ENCODE peak calls at places on chromosomes 12 and 14, in four cellular contexts. P, R, F and Q are unnamed samples.

GRCh38 chr12:130461868-130462557 is 124.3 kb downstream of the PIWIL1 start:
- DNase-seq in P (peak), R (no peak), F (no peak), Q (no peak)

GRCh38 chr14:105059035-105059916 is 6.0 kb downstream of the GPR132 start:
- DNase-seq in P (peak), R (peak), F (no peak), Q (no peak)

GRCh38 chr12:81206425-81206824 is 128.5 kb downstream of the ACSS3 start:
- DNase-seq in P (peak), R (no peak), F (no peak), Q (no peak)

GRCh38 chr14:33563492-33563891 is 387.4 kb downstream of the EGLN3 start:
- DNase-seq in P (no peak), R (no peak), F (no peak), Q (no peak)

GRCh38 chr12:45350861-45351260 is 135.0 kb downstream of the ANO6 start:
- DNase-seq in P (no peak), R (no peak), F (no peak), Q (no peak)

GRCh38 chr14:76386922-76387782 is 11.2 kb downstream of the ESRRB start:
- DNase-seq in P (peak), R (peak), F (peak), Q (peak)

GRCh38 chr12:52870361-52871290 is 21.8 kb upstream of the KRT78 start:
- DNase-seq in P (peak), R (peak), F (no peak), Q (peak)

GRCh38 chr12:118297284-118297683 is 75.4 kb downstream of the TAOK3 start:
- DNase-seq in P (no peak), R (no peak), F (no peak), Q (no peak)

GRCh38 chr12:65466906-65467305 is 188.4 kb downstream of the MSRB3 start:
- DNase-seq in P (no peak), R (no peak), F (no peak), Q (no peak)

GRCh38 chr12:31578632-31579031 is 12.3 kb downstream of the DENND5B start:
- DNase-seq in P (no peak), R (no peak), F (no peak), Q (peak)

GRCh38 chr12:4975574-4975973 is 65.9 kb downstream of the KCNA1 start:
- DNase-seq in P (peak), R (peak), F (no peak), Q (no peak)

GRCh38 chr12:32559434-32559833 is 119.7 kb upstream of the DNM1L start:
- DNase-seq in P (no peak), R (no peak), F (no peak), Q (peak)

GRCh38 chr12:15633201-15633600 is 156.0 kb downstream of the EPS8 start:
- DNase-seq in P (no peak), R (no peak), F (no peak), Q (no peak)

GRCh38 chr14:72978856-72979255 is 48.0 kb downstream of the ZFYVE1 start:
- DNase-seq in P (no peak), R (no peak), F (no peak), Q (no peak)

GRCh38 chr12:46617167-46617566 is 208.6 kb downstream of the SLC38A4 start:
- DNase-seq in P (no peak), R (no peak), F (no peak), Q (peak)

GRCh38 chr14:21846227-21846885 is 172.7 kb upstream of the OR4E1 start:
- DNase-seq in P (peak), R (peak), F (no peak), Q (peak)

GRCh38 chr12:91139981-91140659 is 28.8 kb upstream of the LUM start:
- DNase-seq in P (no peak), R (no peak), F (no peak), Q (peak)

GRCh38 chr14:60926002-60926401 is 54.9 kb downstream of the TRMT5 start:
- DNase-seq in P (no peak), R (no peak), F (no peak), Q (no peak)

GRCh38 chr12:3677609-3678008 is 75.3 kb downstream of the CRACR2A start:
- DNase-seq in P (no peak), R (no peak), F (no peak), Q (no peak)

GRCh38 chr14:34853041-34853440 is 22.1 kb downstream of the BAZ1A start:
- DNase-seq in P (no peak), R (no peak), F (no peak), Q (no peak)

GRCh38 chr14:68408680-68409079 is 384.2 kb downstream of the ZFP36L1 start:
- DNase-seq in P (no peak), R (no peak), F (no peak), Q (peak)

GRCh38 chr12:49296836-49297694 is 2.1 kb downstream of the PRPH start:
- DNase-seq in P (peak), R (peak), F (no peak), Q (no peak)

GRCh38 chr12:77256924-77257323 is 191.6 kb upstream of the E2F7 start:
- DNase-seq in P (no peak), R (no peak), F (no peak), Q (no peak)

GRCh38 chr12:98750511-98750910 is 105.4 kb downstream of the APAF1 start:
- DNase-seq in P (peak), R (peak), F (no peak), Q (peak)

GRCh38 chr14:35365130-35366047 is 39.2 kb downstream of the NFKBIA start:
- DNase-seq in P (peak), R (no peak), F (no peak), Q (peak)

GRCh38 chr12:121804417-121805111 is 755 bp downstream of the SETD1B start:
- DNase-seq in P (peak), R (no peak), F (no peak), Q (no peak)

GRCh38 chr12:89899651-89900050 is 191.0 kb upstream of the ATP2B1 start:
- DNase-seq in P (no peak), R (no peak), F (no peak), Q (no peak)

GRCh38 chr14:38339704-38340103 is 83.8 kb upstream of the CLEC14A start:
- DNase-seq in P (no peak), R (no peak), F (no peak), Q (peak)

GRCh38 chr12:24387381-24387780 is 437.9 kb upstream of the SOX5 start:
- DNase-seq in P (no peak), R (no peak), F (no peak), Q (no peak)

GRCh38 chr14:91112172-91112571 is 1.7 kb upstream of the DGLUCY start:
- DNase-seq in P (no peak), R (no peak), F (no peak), Q (no peak)
- H3K56ac ChIP-seq in P (no peak), R (no peak), F (no peak), Q (no peak)

DNA sequence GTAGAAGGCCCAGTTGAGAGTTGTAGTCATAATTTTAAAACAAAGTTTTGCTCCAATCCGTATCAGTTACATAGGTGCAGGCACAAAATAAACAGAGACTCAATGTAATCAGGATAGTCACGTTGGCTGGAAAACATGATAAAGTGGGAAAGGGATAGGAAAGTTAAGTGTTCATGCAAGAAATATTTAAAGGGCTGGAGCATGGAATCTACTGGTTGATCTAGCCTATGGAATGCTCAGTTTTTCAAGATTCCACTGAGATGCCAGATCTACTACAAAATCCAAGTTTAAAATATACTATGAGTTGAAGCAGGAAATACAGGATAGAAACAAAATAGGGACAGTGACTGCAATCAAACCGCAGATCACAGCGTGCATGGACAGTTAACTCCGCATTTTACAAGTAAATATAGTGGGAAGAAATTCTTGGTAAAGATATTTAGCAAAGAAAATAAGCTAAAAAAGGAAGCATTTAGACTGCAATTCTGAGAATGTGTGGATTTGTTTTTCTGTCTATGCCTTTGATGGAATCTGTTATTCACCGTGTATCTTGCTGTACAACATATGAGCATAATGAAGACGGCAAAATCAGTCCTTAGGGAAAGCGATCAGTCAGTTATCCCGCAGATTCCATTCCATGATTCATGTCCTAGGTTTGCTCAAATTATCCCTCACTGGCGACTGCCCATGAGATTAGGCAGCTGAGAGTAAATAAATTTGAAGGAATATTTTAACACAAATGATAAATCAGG is 1044.3 kb downstream of the FLRT2 start:
- DNase-seq in P (peak), R (no peak), F (no peak), Q (peak)
- H3K56ac ChIP-seq in P (no peak), R (no peak), F (no peak), Q (peak)

GRCh38 chr12:2447861-2448260 is 346.9 kb upstream of the FKBP4 start:
- DNase-seq in P (no peak), R (no peak), F (no peak), Q (no peak)

GRCh38 chr12:2450553-2450952 is 344.2 kb upstream of the FKBP4 start:
- DNase-seq in P (no peak), R (no peak), F (no peak), Q (no peak)

GRCh38 chr12:2449586-2449985 is 345.2 kb upstream of the FKBP4 start:
- DNase-seq in P (no peak), R (no peak), F (no peak), Q (no peak)

GRCh38 chr12:2443766-2444165 is 351.0 kb upstream of the FKBP4 start:
- DNase-seq in P (no peak), R (no peak), F (no peak), Q (peak)

DNA sequence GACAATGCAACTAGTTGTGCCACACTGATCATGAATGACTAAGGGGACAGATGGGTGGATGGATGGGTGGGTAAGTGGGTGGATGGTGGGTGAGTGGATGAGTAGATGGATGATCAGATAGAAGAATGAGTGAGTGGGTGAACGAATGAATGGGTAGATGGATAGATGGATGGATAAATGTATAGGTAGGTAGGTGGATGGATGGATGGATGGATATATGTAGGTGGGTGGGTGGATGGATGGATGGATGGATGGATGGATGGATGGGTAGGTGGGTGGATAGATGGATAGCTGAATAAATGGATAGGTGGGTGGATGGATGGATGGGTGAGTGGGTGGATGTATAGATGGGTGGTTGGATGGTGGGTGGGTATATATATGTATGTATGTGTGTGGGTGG is 348.8 kb upstream of the FKBP4 start:
- DNase-seq in P (no peak), R (no peak), F (no peak), Q (no peak)
- H3K56ac ChIP-seq in P (no peak), R (no peak), F (peak), Q (no peak)

DNA sequence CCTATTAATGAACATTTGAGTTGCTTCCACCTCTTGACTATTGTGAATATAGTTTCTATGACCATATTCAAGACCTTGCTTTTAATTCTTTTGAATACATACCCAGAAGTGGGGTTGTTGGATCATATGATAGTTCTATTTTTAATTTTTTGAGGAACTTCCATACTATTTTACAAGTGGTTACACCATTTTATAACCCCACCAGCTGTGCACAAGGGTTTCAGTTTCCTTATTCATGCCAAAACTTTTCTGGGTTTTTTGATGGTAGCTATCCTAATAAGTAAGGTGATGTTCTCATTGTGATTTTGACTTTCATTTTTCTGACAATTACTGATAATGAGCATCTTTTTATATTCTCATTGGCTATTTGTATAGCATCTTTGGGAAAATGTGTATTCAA is 109.4 kb upstream of the GARIN2 start:
- DNase-seq in P (no peak), R (no peak), F (no peak), Q (no peak)
- H3K56ac ChIP-seq in P (no peak), R (no peak), F (no peak), Q (no peak)

DNA sequence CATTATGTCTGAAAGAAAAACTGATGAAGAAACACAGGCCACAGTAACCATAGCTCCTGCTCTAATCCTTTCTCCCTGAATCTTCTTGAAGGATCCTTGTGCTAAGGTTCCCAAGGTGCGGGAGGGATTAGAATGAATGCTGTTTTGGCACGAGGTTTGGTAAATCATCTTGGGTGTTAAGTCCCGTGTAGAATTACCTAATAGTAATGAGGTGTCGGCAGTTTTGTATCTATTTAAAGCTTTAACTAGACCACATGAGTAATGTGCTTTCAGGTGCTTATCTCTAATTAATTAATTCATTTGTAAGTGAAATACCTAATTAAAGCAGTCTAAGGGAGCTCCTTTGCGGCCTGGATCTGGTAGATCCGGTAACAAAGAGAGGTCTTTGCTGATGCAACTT is 53.9 kb downstream of the GNG2 start:
- DNase-seq in P (no peak), R (no peak), F (no peak), Q (no peak)
- H3K56ac ChIP-seq in P (no peak), R (no peak), F (no peak), Q (no peak)

GRCh38 chr12:10196210-10196609 is 16.5 kb upstream of the GABARAPL1 start:
- DNase-seq in P (no peak), R (no peak), F (no peak), Q (no peak)
- H3K56ac ChIP-seq in P (peak), R (no peak), F (no peak), Q (no peak)

GRCh38 chr14:77794357-77794756 is 5.6 kb upstream of the ADCK1 start:
- DNase-seq in P (no peak), R (no peak), F (no peak), Q (no peak)

GRCh38 chr14:77786148-77786547 is 13.8 kb upstream of the ADCK1 start:
- DNase-seq in P (no peak), R (no peak), F (no peak), Q (no peak)

GRCh38 chr14:77791225-77791600 is 8.7 kb upstream of the ADCK1 start:
- DNase-seq in P (peak), R (no peak), F (no peak), Q (no peak)

DNA sequence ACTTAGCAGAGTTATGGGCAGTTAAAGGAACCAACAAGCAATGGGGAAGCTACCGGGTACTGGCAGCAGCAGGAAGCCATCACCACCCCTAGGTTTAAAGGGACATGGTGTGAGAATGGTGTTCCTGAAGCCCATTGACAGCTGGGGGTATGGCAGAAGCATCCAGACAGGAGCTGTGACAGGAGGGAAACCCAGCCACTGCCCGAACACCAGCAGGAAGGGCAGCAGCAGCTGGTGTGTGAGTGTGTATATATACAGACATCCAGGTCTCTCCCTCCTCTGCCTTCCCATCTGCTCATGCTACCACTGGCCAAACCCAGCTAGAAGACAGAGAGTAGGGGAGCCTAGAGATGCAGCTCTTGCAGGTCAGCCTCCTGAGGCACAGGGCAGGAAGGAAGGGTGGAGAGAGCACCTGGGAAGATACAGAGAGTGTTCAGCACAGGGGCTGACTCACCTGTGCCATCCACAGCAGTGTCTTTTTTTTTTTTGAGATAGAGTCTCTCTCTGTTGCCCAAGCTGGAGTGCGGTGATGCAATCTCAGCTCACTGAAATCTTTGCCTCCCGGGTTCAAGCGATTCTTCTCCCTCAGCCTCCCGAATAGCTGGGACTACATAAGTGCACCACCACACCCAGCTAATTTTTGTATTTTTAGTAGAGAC is 9.2 kb upstream of the ADCK1 start:
- DNase-seq in P (no peak), R (no peak), F (no peak), Q (no peak)
- H3K56ac ChIP-seq in P (no peak), R (no peak), F (no peak), Q (no peak)

GRCh38 chr14:102507891-102508312 is 1.7 kb downstream of the ANKRD9 start:
- DNase-seq in P (no peak), R (peak), F (no peak), Q (no peak)
- H3K56ac ChIP-seq in P (no peak), R (no peak), F (no peak), Q (no peak)